ENCODE peak calls at places on chromosomes 4 and X, in five cellular contexts. One of them, this sample, is unnamed.

GRCh38 chr4:78167510-78167909 is 110.4 kb downstream of the FRAS1 start:
- DNase-seq in B cell: no peak
- DNase-seq in HAP-1: no peak
- DNase-seq in naive thymus-derived CD8-positive, alpha-beta T cell: no peak
- DNase-seq in myocyte: no peak
- DNase-seq in this sample: no peak

GRCh38 chrX:100615015-100615414 is 21.6 kb downstream of the TSPAN6 start:
- DNase-seq in HAP-1: peak
- DNase-seq in myocyte: peak
- DNase-seq in naive thymus-derived CD8-positive, alpha-beta T cell: no peak
- DNase-seq in B cell: peak
- DNase-seq in this sample: peak

GRCh38 chr4:76339364-76339763 is 32.8 kb downstream of the STBD1 start:
- DNase-seq in myocyte: no peak
- DNase-seq in B cell: no peak
- DNase-seq in HAP-1: no peak
- DNase-seq in naive thymus-derived CD8-positive, alpha-beta T cell: no peak
- DNase-seq in this sample: no peak

GRCh38 chrX:31440546-31440945 is 368.7 kb upstream of the FTHL17 start:
- DNase-seq in HAP-1: no peak
- DNase-seq in naive thymus-derived CD8-positive, alpha-beta T cell: no peak
- DNase-seq in myocyte: peak
- DNase-seq in B cell: no peak
- DNase-seq in this sample: peak

GRCh38 chrX:134734343-134735001 is 76.2 kb upstream of the PLAC1 start:
- DNase-seq in HAP-1: no peak
- DNase-seq in naive thymus-derived CD8-positive, alpha-beta T cell: no peak
- DNase-seq in B cell: no peak
- DNase-seq in myocyte: peak
- DNase-seq in this sample: peak

GRCh38 chr4:24150021-24150420 is 260.2 kb upstream of the PPARGC1A start:
- DNase-seq in naive thymus-derived CD8-positive, alpha-beta T cell: no peak
- DNase-seq in B cell: no peak
- DNase-seq in myocyte: no peak
- DNase-seq in HAP-1: no peak
- DNase-seq in this sample: no peak

GRCh38 chrX:74422029-74422352 is 698 bp downstream of the SLC16A2 start:
- DNase-seq in myocyte: no peak
- DNase-seq in naive thymus-derived CD8-positive, alpha-beta T cell: no peak
- DNase-seq in HAP-1: no peak
- DNase-seq in B cell: peak
- DNase-seq in this sample: no peak

GRCh38 chr4:116358633-116359222 is 726.6 kb downstream of the TRAM1L1 start:
- DNase-seq in B cell: peak
- DNase-seq in naive thymus-derived CD8-positive, alpha-beta T cell: no peak
- DNase-seq in HAP-1: peak
- DNase-seq in myocyte: peak
- DNase-seq in this sample: peak

GRCh38 chr4:28287837-28288236 is 1427.2 kb downstream of the STIM2 start:
- DNase-seq in B cell: no peak
- DNase-seq in naive thymus-derived CD8-positive, alpha-beta T cell: no peak
- DNase-seq in HAP-1: peak
- DNase-seq in myocyte: peak
- DNase-seq in this sample: peak

GRCh38 chr4:4761128-4761991 is 98.1 kb upstream of the MSX1 start:
- DNase-seq in HAP-1: peak
- DNase-seq in myocyte: no peak
- DNase-seq in B cell: no peak
- DNase-seq in naive thymus-derived CD8-positive, alpha-beta T cell: no peak
- DNase-seq in this sample: no peak

GRCh38 chr4:169993531-169993930 is 32.7 kb downstream of the MFAP3L start:
- DNase-seq in naive thymus-derived CD8-positive, alpha-beta T cell: no peak
- DNase-seq in HAP-1: no peak
- DNase-seq in B cell: no peak
- DNase-seq in myocyte: no peak
- DNase-seq in this sample: no peak

GRCh38 chr4:168515222-168516011 is 18.6 kb downstream of the PALLD start:
- DNase-seq in myocyte: no peak
- DNase-seq in HAP-1: no peak
- DNase-seq in B cell: no peak
- DNase-seq in naive thymus-derived CD8-positive, alpha-beta T cell: no peak
- DNase-seq in this sample: no peak

GRCh38 chrX:52420824-52421443 is 52.1 kb downstream of the XAGE2 start:
- DNase-seq in HAP-1: no peak
- DNase-seq in naive thymus-derived CD8-positive, alpha-beta T cell: no peak
- DNase-seq in myocyte: no peak
- DNase-seq in B cell: no peak
- DNase-seq in this sample: peak

GRCh38 chr4:103365285-103365684 is 167.1 kb upstream of the CENPE start:
- DNase-seq in myocyte: no peak
- DNase-seq in HAP-1: peak
- DNase-seq in naive thymus-derived CD8-positive, alpha-beta T cell: no peak
- DNase-seq in B cell: no peak
- DNase-seq in this sample: no peak

GRCh38 chrX:150696264-150696789 is 3.1 kb downstream of the MTMR1 start:
- DNase-seq in HAP-1: no peak
- DNase-seq in B cell: no peak
- DNase-seq in myocyte: no peak
- DNase-seq in naive thymus-derived CD8-positive, alpha-beta T cell: no peak
- DNase-seq in this sample: no peak

GRCh38 chr4:59409647-59410046 is 1790.5 kb upstream of the ADGRL3 start:
- DNase-seq in myocyte: no peak
- DNase-seq in B cell: no peak
- DNase-seq in naive thymus-derived CD8-positive, alpha-beta T cell: no peak
- DNase-seq in HAP-1: no peak
- DNase-seq in this sample: no peak

GRCh38 chrX:109553862-109554261 is 17.2 kb downstream of the NXT2 start:
- DNase-seq in B cell: no peak
- DNase-seq in naive thymus-derived CD8-positive, alpha-beta T cell: no peak
- DNase-seq in HAP-1: no peak
- DNase-seq in myocyte: no peak
- DNase-seq in this sample: no peak

GRCh38 chr4:176005766-176006165 is 59.9 kb upstream of the WDR17 start:
- DNase-seq in B cell: no peak
- DNase-seq in HAP-1: no peak
- DNase-seq in myocyte: no peak
- DNase-seq in naive thymus-derived CD8-positive, alpha-beta T cell: no peak
- DNase-seq in this sample: no peak

GRCh38 chr4:7698586-7698985 is 241.1 kb downstream of the AFAP1 start:
- DNase-seq in B cell: no peak
- DNase-seq in myocyte: no peak
- DNase-seq in HAP-1: peak
- DNase-seq in naive thymus-derived CD8-positive, alpha-beta T cell: no peak
- DNase-seq in this sample: peak

GRCh38 chrX:50812995-50813842 is 775 bp downstream of the SHROOM4 start:
- DNase-seq in myocyte: no peak
- DNase-seq in HAP-1: peak
- DNase-seq in naive thymus-derived CD8-positive, alpha-beta T cell: no peak
- DNase-seq in B cell: peak
- DNase-seq in this sample: peak

GRCh38 chr4:4507403-4507802 is 34.4 kb downstream of the STX18 start:
- DNase-seq in B cell: no peak
- DNase-seq in HAP-1: no peak
- DNase-seq in myocyte: no peak
- DNase-seq in naive thymus-derived CD8-positive, alpha-beta T cell: no peak
- DNase-seq in this sample: no peak

GRCh38 chr4:156329779-156330178 is 376.1 kb upstream of the CTSO start:
- DNase-seq in naive thymus-derived CD8-positive, alpha-beta T cell: no peak
- DNase-seq in myocyte: no peak
- DNase-seq in B cell: no peak
- DNase-seq in HAP-1: no peak
- DNase-seq in this sample: no peak

GRCh38 chr4:153427363-153428071 is 38.6 kb upstream of the TMEM131L start:
- DNase-seq in myocyte: no peak
- DNase-seq in HAP-1: no peak
- DNase-seq in B cell: no peak
- DNase-seq in naive thymus-derived CD8-positive, alpha-beta T cell: no peak
- DNase-seq in this sample: peak

GRCh38 chr4:4182835-4183568 is 43.7 kb downstream of the OTOP1 start:
- DNase-seq in HAP-1: peak
- DNase-seq in B cell: peak
- DNase-seq in myocyte: peak
- DNase-seq in naive thymus-derived CD8-positive, alpha-beta T cell: no peak
- DNase-seq in this sample: peak

GRCh38 chr4:54940996-54941395 is 184.4 kb downstream of the KDR start:
- DNase-seq in HAP-1: no peak
- DNase-seq in B cell: peak
- DNase-seq in naive thymus-derived CD8-positive, alpha-beta T cell: no peak
- DNase-seq in myocyte: no peak
- DNase-seq in this sample: no peak

GRCh38 chrX:10341309-10341708 is 184.5 kb downstream of the CLCN4 start:
- DNase-seq in myocyte: no peak
- DNase-seq in naive thymus-derived CD8-positive, alpha-beta T cell: no peak
- DNase-seq in B cell: no peak
- DNase-seq in HAP-1: no peak
- DNase-seq in this sample: no peak

This sample was measured in GM03348.